ENCODE peak calls at places on chromosomes 1 and 21, in four cellular contexts. L, M, Z and T are unnamed samples.

GRCh38 chr21:16775056-16775455 is 737.8 kb upstream of the CXADR start:
- DNase-seq in L (no peak), Z (no peak), M (peak), T (peak)

GRCh38 chr1:53327183-53327941 is 508 bp downstream of the LRP8 start:
- DNase-seq in Z (no peak), M (peak), L (peak), T (peak)

GRCh38 chr1:43932786-43933385 is 715 bp upstream of the ARTN start:
- DNase-seq in L (no peak), Z (no peak), M (no peak), T (no peak)

GRCh38 chr21:41316200-41316599 is 401 bp upstream of the FAM3B start:
- DNase-seq in M (no peak), L (no peak), Z (no peak), T (no peak)

GRCh38 chr1:25554886-25555752 is 11.7 kb downstream of the LDLRAP1 start:
- DNase-seq in M (no peak), L (no peak), Z (no peak), T (no peak)

GRCh38 chr1:155166373-155167165 is 6.5 kb downstream of the KRTCAP2 start:
- DNase-seq in Z (peak), L (peak), M (peak), T (peak)

GRCh38 chr1:37158113-37158749 is 123.9 kb upstream of the GRIK3 start:
- DNase-seq in L (no peak), Z (no peak), M (no peak), T (no peak)

GRCh38 chr1:67629370-67630075 is 55.5 kb upstream of the GADD45A start:
- DNase-seq in Z (no peak), M (no peak), L (no peak), T (no peak)

GRCh38 chr1:228334954-228335353 is 71.7 kb downstream of the TRIM11 start:
- DNase-seq in M (peak), L (no peak), Z (peak), T (no peak)

GRCh38 chr1:25677193-25677773 is 60.7 kb downstream of the MAN1C1 start:
- DNase-seq in Z (no peak), M (no peak), L (no peak), T (no peak)

GRCh38 chr1:241086686-241087085 is 270.3 kb downstream of the RGS7 start:
- DNase-seq in L (no peak), Z (no peak), M (no peak), T (no peak)

GRCh38 chr1:217134857-217135568 is 411.8 kb upstream of the ESRRG start:
- DNase-seq in Z (no peak), M (peak), L (no peak), T (peak)

GRCh38 chr1:63642901-63643300 is 49.7 kb downstream of the PGM1 start:
- DNase-seq in L (no peak), Z (no peak), M (no peak), T (no peak)

GRCh38 chr1:175936736-175937135 is 193.3 kb upstream of the TNR start:
- DNase-seq in Z (no peak), L (no peak), M (no peak), T (no peak)

GRCh38 chr1:28580706-28581530 is 11.1 kb upstream of the RAB42 start:
- DNase-seq in Z (no peak), L (peak), M (peak), T (no peak)

GRCh38 chr1:29474274-29474824 is 238.0 kb downstream of the PTPRU start:
- DNase-seq in L (no peak), Z (peak), M (no peak), T (peak)

GRCh38 chr1:37486680-37487618 is 12.6 kb downstream of the ZC3H12A start:
- DNase-seq in M (peak), Z (peak), L (peak), T (peak)

GRCh38 chr1:64378826-64379225 is 91.1 kb upstream of the CACHD1 start:
- DNase-seq in Z (no peak), L (no peak), M (no peak), T (no peak)

GRCh38 chr1:206766251-206766856 is 4.2 kb upstream of the IL19 start:
- DNase-seq in M (no peak), L (peak), Z (no peak), T (no peak)

GRCh38 chr1:52602328-52603300 is at the start of gene GPX7:
- DNase-seq in L (peak), Z (no peak), M (peak), T (peak)

GRCh38 chr1:174005032-174005431 is 17.1 kb downstream of the RC3H1 start:
- DNase-seq in L (no peak), M (no peak), Z (no peak), T (no peak)

GRCh38 chr21:44078411-44078981 is 28.7 kb upstream of the PWP2 start:
- DNase-seq in Z (no peak), M (no peak), L (no peak), T (no peak)

GRCh38 chr1:82486969-82487368 is 686.2 kb downstream of the ADGRL2 start:
- DNase-seq in L (no peak), M (no peak), Z (no peak), T (no peak)

GRCh38 chr1:69967245-69967766 is 238.1 kb downstream of the LRRC40 start:
- DNase-seq in Z (no peak), M (no peak), L (no peak), T (no peak)

GRCh38 chr1:66506393-66506687 is 27.6 kb upstream of the SGIP1 start:
- DNase-seq in Z (no peak), L (no peak), M (no peak), T (no peak)

GRCh38 chr1:69645477-69645876 is 77.8 kb downstream of the LRRC7 start:
- DNase-seq in L (no peak), M (no peak), Z (no peak), T (no peak)

GRCh38 chr1:86318431-86318830 is 77.7 kb downstream of the ODF2L start:
- DNase-seq in M (no peak), Z (no peak), L (no peak), T (no peak)